ENCODE peak calls at places on chromosome 22, in four cellular contexts. One of them, this sample, is unnamed.

GRCh38 chr22:33447733-33448132 is 389.6 kb upstream of the SYN3 start:
- DNase-seq in skeletal muscle cell: no peak
- DNase-seq in lower lobe of right lung: no peak
- DNase-seq in activated CD4-positive, CD25-positive, alpha-beta regulatory T cell: no peak
- DNase-seq in this sample: no peak

GRCh38 chr22:22770280-22770871 is 117.2 kb upstream of the IGLL5 start:
- DNase-seq in skeletal muscle cell: no peak
- DNase-seq in lower lobe of right lung: no peak
- DNase-seq in activated CD4-positive, CD25-positive, alpha-beta regulatory T cell: peak
- DNase-seq in this sample: peak

GRCh38 chr22:20761536-20761935 is 12.4 kb upstream of the SERPIND1 start:
- DNase-seq in skeletal muscle cell: no peak
- DNase-seq in lower lobe of right lung: no peak
- DNase-seq in activated CD4-positive, CD25-positive, alpha-beta regulatory T cell: no peak
- DNase-seq in this sample: no peak

GRCh38 chr22:38755911-38756532 is at the start of gene SUN2:
- DNase-seq in skeletal muscle cell: no peak
- DNase-seq in lower lobe of right lung: peak
- DNase-seq in activated CD4-positive, CD25-positive, alpha-beta regulatory T cell: peak
- DNase-seq in this sample: peak

GRCh38 chr22:30826670-30827355 is 132.1 kb downstream of the OSBP2 start:
- DNase-seq in skeletal muscle cell: no peak
- DNase-seq in lower lobe of right lung: no peak
- DNase-seq in activated CD4-positive, CD25-positive, alpha-beta regulatory T cell: no peak
- DNase-seq in this sample: no peak

GRCh38 chr22:19655399-19655798 is 58.9 kb upstream of the SEPTIN5 start:
- DNase-seq in skeletal muscle cell: no peak
- DNase-seq in lower lobe of right lung: no peak
- DNase-seq in activated CD4-positive, CD25-positive, alpha-beta regulatory T cell: no peak
- DNase-seq in this sample: no peak

GRCh38 chr22:23772315-23773246 is at the start of gene MMP11:
- DNase-seq in skeletal muscle cell: no peak
- DNase-seq in lower lobe of right lung: peak
- DNase-seq in activated CD4-positive, CD25-positive, alpha-beta regulatory T cell: peak
- DNase-seq in this sample: no peak

GRCh38 chr22:38290347-38290746 is 17.5 kb upstream of the TMEM184B start:
- DNase-seq in skeletal muscle cell: no peak
- DNase-seq in lower lobe of right lung: no peak
- DNase-seq in activated CD4-positive, CD25-positive, alpha-beta regulatory T cell: no peak
- DNase-seq in this sample: no peak

GRCh38 chr22:44667829-44668189 is 34.2 kb upstream of the PRR5 start:
- DNase-seq in skeletal muscle cell: no peak
- DNase-seq in lower lobe of right lung: peak
- DNase-seq in activated CD4-positive, CD25-positive, alpha-beta regulatory T cell: no peak
- DNase-seq in this sample: no peak

GRCh38 chr22:21766933-21767462 is 31.4 kb upstream of the YPEL1 start:
- DNase-seq in skeletal muscle cell: no peak
- DNase-seq in lower lobe of right lung: no peak
- DNase-seq in activated CD4-positive, CD25-positive, alpha-beta regulatory T cell: no peak
- DNase-seq in this sample: no peak

GRCh38 chr22:30574095-30574981 is at the start of gene GAL3ST1:
- DNase-seq in skeletal muscle cell: no peak
- DNase-seq in lower lobe of right lung: no peak
- DNase-seq in activated CD4-positive, CD25-positive, alpha-beta regulatory T cell: no peak
- DNase-seq in this sample: no peak

GRCh38 chr22:29031236-29031982 is 30.2 kb downstream of the C22orf31 start:
- DNase-seq in skeletal muscle cell: peak
- DNase-seq in lower lobe of right lung: peak
- DNase-seq in activated CD4-positive, CD25-positive, alpha-beta regulatory T cell: no peak
- DNase-seq in this sample: no peak

GRCh38 chr22:17199131-17199731 is 20.0 kb downstream of the ADA2 start:
- DNase-seq in skeletal muscle cell: peak
- DNase-seq in lower lobe of right lung: no peak
- DNase-seq in activated CD4-positive, CD25-positive, alpha-beta regulatory T cell: no peak
- DNase-seq in this sample: no peak

GRCh38 chr22:20777420-20778177 is 3.7 kb downstream of the SERPIND1 start:
- DNase-seq in skeletal muscle cell: peak
- DNase-seq in lower lobe of right lung: no peak
- DNase-seq in activated CD4-positive, CD25-positive, alpha-beta regulatory T cell: no peak
- DNase-seq in this sample: no peak

GRCh38 chr22:37043828-37044538 is 7.6 kb upstream of the KCTD17 start:
- DNase-seq in skeletal muscle cell: no peak
- DNase-seq in lower lobe of right lung: peak
- DNase-seq in activated CD4-positive, CD25-positive, alpha-beta regulatory T cell: no peak
- DNase-seq in this sample: no peak

GRCh38 chr22:27391092-27391770 is 410.3 kb downstream of the MN1 start:
- DNase-seq in skeletal muscle cell: no peak
- DNase-seq in lower lobe of right lung: no peak
- DNase-seq in activated CD4-positive, CD25-positive, alpha-beta regulatory T cell: no peak
- DNase-seq in this sample: no peak

GRCh38 chr22:39839917-39840510 is 53.5 kb downstream of the ENTHD1 start:
- DNase-seq in skeletal muscle cell: no peak
- DNase-seq in lower lobe of right lung: no peak
- DNase-seq in activated CD4-positive, CD25-positive, alpha-beta regulatory T cell: no peak
- DNase-seq in this sample: no peak

GRCh38 chr22:24595863-24596262 is 3.0 kb upstream of the LRRC75B start:
- DNase-seq in skeletal muscle cell: no peak
- DNase-seq in lower lobe of right lung: no peak
- DNase-seq in activated CD4-positive, CD25-positive, alpha-beta regulatory T cell: no peak
- DNase-seq in this sample: no peak

GRCh38 chr22:27825174-27825573 is 23.6 kb upstream of the MN1 start:
- DNase-seq in skeletal muscle cell: no peak
- DNase-seq in lower lobe of right lung: no peak
- DNase-seq in activated CD4-positive, CD25-positive, alpha-beta regulatory T cell: no peak
- DNase-seq in this sample: no peak

GRCh38 chr22:39317756-39318506 is 1.5 kb downstream of the RPL3 start:
- DNase-seq in skeletal muscle cell: no peak
- DNase-seq in lower lobe of right lung: no peak
- DNase-seq in activated CD4-positive, CD25-positive, alpha-beta regulatory T cell: no peak
- DNase-seq in this sample: no peak

GRCh38 chr22:36343720-36344105 is 44.1 kb downstream of the MYH9 start:
- DNase-seq in skeletal muscle cell: no peak
- DNase-seq in lower lobe of right lung: no peak
- DNase-seq in activated CD4-positive, CD25-positive, alpha-beta regulatory T cell: no peak
- DNase-seq in this sample: no peak

GRCh38 chr22:28538922-28539321 is 140.7 kb downstream of the TTC28 start:
- DNase-seq in skeletal muscle cell: no peak
- DNase-seq in lower lobe of right lung: no peak
- DNase-seq in activated CD4-positive, CD25-positive, alpha-beta regulatory T cell: no peak
- DNase-seq in this sample: no peak

GRCh38 chr22:38415561-38416321 is 39.3 kb downstream of the KCNJ4 start:
- DNase-seq in skeletal muscle cell: no peak
- DNase-seq in lower lobe of right lung: peak
- DNase-seq in activated CD4-positive, CD25-positive, alpha-beta regulatory T cell: no peak
- DNase-seq in this sample: peak

GRCh38 chr22:32574957-32575893 is 100.6 kb downstream of the FBXO7 start:
- DNase-seq in skeletal muscle cell: no peak
- DNase-seq in lower lobe of right lung: no peak
- DNase-seq in activated CD4-positive, CD25-positive, alpha-beta regulatory T cell: no peak
- DNase-seq in this sample: no peak

GRCh38 chr22:37163618-37164534 is 14.2 kb upstream of the IL2RB start:
- DNase-seq in skeletal muscle cell: no peak
- DNase-seq in lower lobe of right lung: peak
- DNase-seq in activated CD4-positive, CD25-positive, alpha-beta regulatory T cell: peak
- DNase-seq in this sample: no peak

GRCh38 chr22:23110190-23110921 is 31.4 kb downstream of the RSPH14 start:
- DNase-seq in skeletal muscle cell: peak
- DNase-seq in lower lobe of right lung: no peak
- DNase-seq in activated CD4-positive, CD25-positive, alpha-beta regulatory T cell: no peak
- DNase-seq in this sample: no peak

GRCh38 chr22:38572065-38572464 is 2.1 kb upstream of the DMC1 start:
- DNase-seq in skeletal muscle cell: no peak
- DNase-seq in lower lobe of right lung: no peak
- DNase-seq in activated CD4-positive, CD25-positive, alpha-beta regulatory T cell: peak
- DNase-seq in this sample: no peak